ENCODE peak calls at places on chromosomes 16 and 17, in six cellular contexts. C, F, A, Q, T and L are unnamed samples.

GRCh38 chr16:90047714-90048346 is 28.6 kb upstream of the DBNDD1 start:
- DNase-seq in A (no peak), F (peak), C (peak), Q (no peak), T (no peak), L (peak)

GRCh38 chr16:69338557-69339288 is 641 bp downstream of the COG8 start:
- DNase-seq in A (peak), F (no peak), C (no peak), T (no peak), Q (no peak), L (no peak)

GRCh38 chr17:32274101-32274500 is 8.5 kb downstream of the RHBDL3 start:
- DNase-seq in C (no peak), F (no peak), A (no peak), Q (no peak), T (no peak), L (no peak)

GRCh38 chr17:28341516-28341915 is 6.0 kb downstream of the TNFAIP1 start:
- DNase-seq in Q (no peak), C (no peak), F (no peak), A (no peak), T (no peak), L (no peak)

GRCh38 chr16:79463839-79464238 is 136.7 kb downstream of the MAF start:
- DNase-seq in C (no peak), A (no peak), T (no peak), F (no peak), Q (no peak), L (no peak)

GRCh38 chr17:9818760-9819159 is 3.1 kb downstream of the GSG1L2 start:
- DNase-seq in Q (no peak), C (no peak), A (no peak), T (no peak), F (no peak), L (no peak)

GRCh38 chr16:85557976-85558589 is 55.0 kb upstream of the GSE1 start:
- DNase-seq in Q (no peak), T (peak), A (no peak), C (peak), F (no peak), L (no peak)

GRCh38 chr16:70713342-70713741 is 27.5 kb upstream of the MTSS2 start:
- DNase-seq in A (no peak), F (no peak), Q (no peak), C (no peak), T (no peak), L (no peak)

GRCh38 chr17:31051517-31051916 is 43.3 kb upstream of the NF1 start:
- DNase-seq in Q (no peak), C (no peak), T (no peak), A (no peak), F (no peak), L (no peak)

GRCh38 chr16:66166451-66166850 is 200.0 kb upstream of the CDH5 start:
- DNase-seq in A (no peak), Q (no peak), C (no peak), F (no peak), T (no peak), L (no peak)

GRCh38 chr16:58110590-58111330 is 18.4 kb downstream of the CFAP20 start:
- DNase-seq in F (no peak), C (peak), Q (no peak), T (peak), A (no peak), L (no peak)